ENCODE peak calls at places on chromosomes 6 and 20, in eight cellular contexts. J, D, V, L, S, A, T and W are unnamed samples.

GRCh38 chr6:22036267-22036666 is 260.6 kb downstream of the PRL start:
- DNase-seq in J (no peak), D (no peak), V (no peak), L (peak), S (no peak), A (no peak), T (peak), W (peak)

GRCh38 chr20:38453941-38454340 is 18.7 kb upstream of the RALGAPB start:
- DNase-seq in J (no peak), D (no peak), V (no peak), L (no peak), S (no peak), A (peak), T (no peak), W (no peak)

GRCh38 chr6:152207915-152208714 is 400.6 kb downstream of the ESR1 start:
- DNase-seq in J (no peak), D (no peak), V (no peak), L (no peak), S (no peak), A (no peak), T (no peak), W (no peak)

GRCh38 chr20:37927410-37928048 is 24.6 kb downstream of the VSTM2L start:
- DNase-seq in J (no peak), D (no peak), V (peak), L (no peak), S (no peak), A (no peak), T (no peak), W (no peak)

GRCh38 chr20:48703107-48703506 is 124.7 kb downstream of the PREX1 start:
- DNase-seq in J (no peak), D (peak), V (peak), L (no peak), S (no peak), A (peak), T (no peak), W (no peak)

GRCh38 chr20:52681288-52681687 is 290.9 kb upstream of the TSHZ2 start:
- DNase-seq in J (no peak), D (no peak), V (no peak), L (no peak), S (no peak), A (no peak), T (no peak), W (no peak)

GRCh38 chr6:65199121-65199520 is 507.9 kb downstream of the EYS start:
- DNase-seq in J (no peak), D (no peak), V (no peak), L (peak), S (no peak), A (no peak), T (no peak), W (no peak)

GRCh38 chr6:12576389-12576788 is 140.2 kb upstream of the PHACTR1 start:
- DNase-seq in J (no peak), D (no peak), V (no peak), L (peak), S (no peak), A (no peak), T (no peak), W (no peak)

GRCh38 chr6:6915813-6916547 is 191.8 kb upstream of the RREB1 start:
- DNase-seq in J (no peak), D (no peak), V (no peak), L (peak), S (no peak), A (peak), T (no peak), W (no peak)

GRCh38 chr20:8527998-8528397 is 395.9 kb downstream of the PLCB1 start:
- DNase-seq in J (no peak), D (no peak), V (no peak), L (peak), S (no peak), A (no peak), T (no peak), W (peak)

GRCh38 chr6:169567809-169568208 is 134.0 kb downstream of the WDR27 start:
- DNase-seq in J (no peak), D (no peak), V (no peak), L (no peak), S (no peak), A (no peak), T (no peak), W (no peak)

GRCh38 chr6:75438186-75438880 is 55.3 kb downstream of the FILIP1 start:
- DNase-seq in J (no peak), D (no peak), V (no peak), L (no peak), S (no peak), A (no peak), T (no peak), W (no peak)

GRCh38 chr20:43535370-43536004 is 23.3 kb upstream of the SGK2 start:
- DNase-seq in J (no peak), D (no peak), V (no peak), L (no peak), S (no peak), A (no peak), T (no peak), W (no peak)

GRCh38 chr20:53901064-53901463 is 169.3 kb downstream of the BCAS1 start:
- DNase-seq in J (no peak), D (no peak), V (no peak), L (peak), S (no peak), A (no peak), T (no peak), W (no peak)

GRCh38 chr20:58021481-58021880 is 207.0 kb downstream of the ANKRD60 start:
- DNase-seq in J (no peak), D (peak), V (no peak), L (peak), S (no peak), A (peak), T (no peak), W (no peak)

GRCh38 chr6:140441256-140441655 is 1066.8 kb upstream of the CITED2 start:
- DNase-seq in J (no peak), D (no peak), V (peak), L (peak), S (no peak), A (peak), T (peak), W (no peak)
- H3K27ac ChIP-seq in J (no peak), D (no peak), V (no peak), L (peak), S (no peak), A (no peak), T (no peak), W (no peak)

GRCh38 chr6:112846711-112847110 is 499.6 kb downstream of the RFPL4B start:
- DNase-seq in J (no peak), D (no peak), V (no peak), L (no peak), S (no peak), A (no peak), T (no peak), W (no peak)
- H3K27ac ChIP-seq in J (no peak), D (no peak), V (no peak), L (no peak), S (no peak), A (no peak), T (no peak), W (no peak)

GRCh38 chr20:1029980-1030379 is 27.9 kb upstream of the RSPO4 start:
- DNase-seq in J (no peak), D (no peak), V (no peak), L (no peak), S (no peak), A (no peak), T (no peak), W (no peak)

GRCh38 chr20:1038205-1038604 is 36.1 kb upstream of the RSPO4 start:
- DNase-seq in J (no peak), D (no peak), V (no peak), L (no peak), S (no peak), A (no peak), T (no peak), W (no peak)

GRCh38 chr20:1033751-1034419 is 31.8 kb upstream of the RSPO4 start:
- DNase-seq in J (no peak), D (no peak), V (no peak), L (no peak), S (no peak), A (no peak), T (no peak), W (no peak)

GRCh38 chr20:1037039-1037438 is 34.9 kb upstream of the RSPO4 start:
- DNase-seq in J (no peak), D (no peak), V (no peak), L (no peak), S (no peak), A (no peak), T (no peak), W (no peak)

GRCh38 chr20:1034420-1034799 is 32.3 kb upstream of the RSPO4 start:
- DNase-seq in J (no peak), D (no peak), V (no peak), L (no peak), S (no peak), A (no peak), T (no peak), W (no peak)
- H3K27ac ChIP-seq in J (no peak), D (no peak), V (no peak), L (no peak), S (no peak), A (no peak), T (no peak), W (no peak)

GRCh38 chr6:34583861-34584604 is 27.9 kb upstream of the SPDEF start:
- DNase-seq in J (no peak), D (no peak), V (no peak), L (no peak), S (no peak), A (no peak), T (peak), W (no peak)
- H3K27ac ChIP-seq in J (no peak), D (no peak), V (no peak), L (no peak), S (no peak), A (no peak), T (no peak), W (no peak)